ENCODE peak calls at places on chromosomes 4 and X, in five cellular contexts. K, H, X, O and Y are unnamed samples.
A peak's percentile ranks its signal among the peaks of the same experiment; 100 is the strongest.

GRCh38 chr4:180103794-180104193 is 2139.4 kb upstream of the TENM3 start:
- DNase-seq in K (no peak), H (no peak), X (no peak), O (no peak), Y (no peak)

GRCh38 chr4:7158991-7159390 is 33.3 kb upstream of the SORCS2 start:
- DNase-seq in K (no peak), H (no peak), X (no peak), O (no peak), Y (no peak)

GRCh38 chr4:68797618-68798017 is 18.2 kb upstream of the UGT2B10 start:
- DNase-seq in K (no peak), H (no peak), X (no peak), O (no peak), Y (no peak)

GRCh38 chr4:71338846-71339593 is at the start of gene SLC4A4:
- DNase-seq in K (no peak), H (no peak), X (peak; percentile 80), O (no peak), Y (no peak)

GRCh38 chr4:13980317-13980716 is 352.8 kb upstream of the BOD1L1 start:
- DNase-seq in K (no peak), H (no peak), X (peak; percentile 94), O (no peak), Y (no peak)

GRCh38 chr4:41718907-41719306 is 29.6 kb downstream of the PHOX2B start:
- DNase-seq in K (no peak), H (peak; percentile 20), X (peak; percentile 43), O (no peak), Y (no peak)

GRCh38 chr4:26525136-26525535 is 34.9 kb upstream of the CCKAR start:
- DNase-seq in K (no peak), H (peak; percentile 14), X (peak; percentile 68), O (no peak), Y (no peak)

GRCh38 chr4:186684889-186685309 is 38.8 kb downstream of the FAT1 start:
- DNase-seq in K (no peak), H (peak; percentile 83), X (no peak), O (no peak), Y (no peak)

GRCh38 chr4:177964061-177964460 is 521.8 kb upstream of the AGA start:
- DNase-seq in K (no peak), H (no peak), X (peak; percentile 7), O (no peak), Y (no peak)

GRCh38 chrX:40721489-40722106 is 13.7 kb downstream of the MED14 start:
- DNase-seq in K (no peak), H (peak; percentile 7), X (no peak), O (no peak), Y (no peak)

GRCh38 chr4:149999485-150000074 is 78.7 kb upstream of the DCLK2 start:
- DNase-seq in K (no peak), H (peak; percentile 65), X (peak; percentile 88), O (no peak), Y (no peak)

GRCh38 chrX:133776072-133776471 is 209.3 kb downstream of the GPC3 start:
- DNase-seq in K (no peak), H (peak; percentile 18), X (no peak), O (no peak), Y (peak; percentile 6)

GRCh38 chr4:3294401-3295241 is 1.8 kb downstream of the RGS12 start:
- DNase-seq in K (no peak), H (no peak), X (no peak), O (no peak), Y (no peak)

GRCh38 chr4:137949746-137950145 is 292.4 kb downstream of the SLC7A11 start:
- DNase-seq in K (no peak), H (no peak), X (peak; percentile 26), O (no peak), Y (no peak)

GRCh38 chr4:145351922-145352321 is 129.7 kb upstream of the SMAD1 start:
- DNase-seq in K (no peak), H (no peak), X (no peak), O (no peak), Y (no peak)

GRCh38 chrX:110391086-110391485 is 32.4 kb downstream of the RTL9 start:
- DNase-seq in K (no peak), H (no peak), X (no peak), O (no peak), Y (no peak)

GRCh38 chr4:150425161-150425560 is 156.8 kb upstream of the MAB21L2 start:
- DNase-seq in K (no peak), H (no peak), X (no peak), O (no peak), Y (no peak)

GRCh38 chr4:35300996-35301774 is 943.1 kb downstream of the ARAP2 start:
- DNase-seq in K (no peak), H (peak; percentile 90), X (no peak), O (no peak), Y (no peak)

GRCh38 chr4:83561381-83561780 is 25.5 kb downstream of the GPAT3 start:
- DNase-seq in K (no peak), H (no peak), X (peak; percentile 51), O (no peak), Y (peak; percentile 49)

GRCh38 chr4:72326692-72327632 is 242.1 kb downstream of the ADAMTS3 start:
- DNase-seq in K (no peak), H (peak; percentile 51), X (peak; percentile 68), O (no peak), Y (no peak)

GRCh38 chr4:56276547-56276946 is 110.7 kb downstream of the AASDH start:
- DNase-seq in K (no peak), H (no peak), X (peak; percentile 11), O (no peak), Y (no peak)

GRCh38 chrX:131650637-131651410 is 107.0 kb downstream of the OR13H1 start:
- DNase-seq in K (no peak), H (no peak), X (peak; percentile 9), O (no peak), Y (no peak)

GRCh38 chr4:188661502-188661901 is 522.3 kb downstream of the TRIML1 start:
- DNase-seq in K (no peak), H (no peak), X (peak; percentile 4), O (no peak), Y (no peak)

GRCh38 chr4:39636786-39637185 is 1.9 kb downstream of the SMIM14 start:
- DNase-seq in K (no peak), H (no peak), X (peak; percentile 53), O (peak; percentile 49), Y (no peak)

GRCh38 chr4:89610236-89610635 is 226.7 kb downstream of the SNCA start:
- DNase-seq in K (no peak), H (peak; percentile 26), X (no peak), O (no peak), Y (no peak)
- H3K4me3 ChIP-seq in K (no peak overlapping the region), H (no peak overlapping the region), X (no peak overlapping the region), O (no peak overlapping the region), Y (no peak overlapping the region)

GRCh38 chr4:106036334-106036733 is 141.1 kb downstream of the NPNT start:
- DNase-seq in K (no peak), H (no peak), X (no peak), O (no peak), Y (no peak)

GRCh38 chr4:106036848-106037247 is 141.6 kb downstream of the NPNT start:
- DNase-seq in K (no peak), H (no peak), X (no peak), O (no peak), Y (no peak)

GRCh38 chr4:106034205-106034604 is 138.9 kb downstream of the NPNT start:
- DNase-seq in K (no peak), H (no peak), X (peak; percentile 56), O (no peak), Y (no peak)

GRCh38 chr4:106034751-106035150 is 139.5 kb downstream of the NPNT start:
- DNase-seq in K (no peak), H (no peak), X (peak; percentile 3), O (no peak), Y (no peak)

DNA sequence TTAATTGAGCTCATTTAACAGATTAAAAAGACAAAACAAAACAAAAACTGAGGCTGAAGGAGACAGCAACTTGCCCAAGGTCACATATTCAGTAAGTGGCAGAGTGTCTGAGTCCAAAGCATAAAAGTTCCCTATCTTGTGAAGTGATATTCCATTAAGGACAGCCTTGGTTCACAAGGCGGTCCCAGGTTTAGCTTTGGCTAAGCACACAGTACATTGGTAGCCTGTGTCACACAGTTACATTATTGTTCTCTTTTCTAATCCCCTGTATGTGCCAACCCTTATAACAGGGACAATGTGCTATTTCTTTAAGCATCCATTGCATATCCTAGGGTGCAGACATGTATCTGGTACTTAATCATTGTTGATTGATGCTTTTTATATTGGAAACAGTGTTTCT is 139.9 kb downstream of the NPNT start:
- DNase-seq in K (no peak), H (no peak), X (no peak), O (no peak), Y (no peak)
- H3K4me1 ChIP-seq in K (peaks cover 10% of the 10 kb centered on the region), H (no peaks in the 10 kb centered on the region), X (peaks cover 18% of the 10 kb centered on the region), O (no peaks in the 10 kb centered on the region), Y (no peaks in the 10 kb centered on the region)

DNA sequence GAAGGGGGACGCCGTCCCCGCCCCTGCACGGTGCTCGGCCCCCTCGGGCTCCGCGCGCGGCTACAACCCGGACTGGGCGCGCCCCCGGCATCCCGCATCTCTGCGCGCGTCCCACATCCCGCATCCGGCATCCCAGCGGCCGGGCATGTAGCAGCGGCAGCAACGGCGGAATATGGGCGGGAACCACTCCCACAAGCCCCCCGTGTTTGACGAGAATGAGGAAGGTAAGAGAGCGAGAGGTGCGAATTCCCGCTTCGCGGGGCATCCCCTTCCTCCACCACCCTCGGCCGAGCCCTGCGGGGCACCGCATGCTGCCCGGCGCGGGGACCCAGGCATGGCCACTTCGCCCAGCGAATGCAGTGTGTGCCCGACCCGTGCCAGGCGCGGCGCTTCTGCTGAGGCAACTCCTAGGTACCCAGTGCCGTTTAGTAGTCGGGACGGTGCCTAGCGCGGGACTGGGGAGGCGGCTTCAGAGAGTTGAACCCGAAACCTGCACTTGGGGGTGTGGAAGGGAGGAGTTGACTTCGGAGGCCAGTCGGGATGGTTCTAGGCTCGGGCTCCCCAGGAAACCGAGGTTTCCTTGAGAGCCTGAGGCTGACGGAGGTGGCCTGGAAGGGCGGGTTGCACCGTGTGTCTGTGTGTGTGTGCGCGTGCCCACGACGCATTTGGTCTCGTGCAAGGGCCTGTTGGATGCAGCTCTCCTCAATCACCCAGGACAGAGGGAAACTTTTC is 578 bp downstream of the STK32B start:
- DNase-seq in K (no peak), H (peak; percentile 18), X (peak; percentile 53), O (no peak), Y (no peak)
- H3K4me3 ChIP-seq in K (peak overlapping the region; percentile 54), H (peak overlapping the region; percentile 22), X (peak overlapping the region; percentile 75), O (no peak overlapping the region), Y (peak overlapping the region; percentile 28)

GRCh38 chr4:120843840-120844527 is 78.5 kb downstream of the PRDM5 start:
- DNase-seq in K (no peak), H (peak; percentile 62), X (no peak), O (no peak), Y (no peak)

GRCh38 chr4:120842046-120842445 is 80.5 kb downstream of the PRDM5 start:
- DNase-seq in K (no peak), H (no peak), X (peak; percentile 54), O (no peak), Y (no peak)

GRCh38 chr4:120839974-120840751 is 82.4 kb downstream of the PRDM5 start:
- DNase-seq in K (no peak), H (no peak), X (no peak), O (no peak), Y (no peak)

GRCh38 chr4:120839624-120839973 is 82.9 kb downstream of the PRDM5 start:
- DNase-seq in K (no peak), H (no peak), X (no peak), O (no peak), Y (no peak)

GRCh38 chr4:120841580-120841979 is 80.9 kb downstream of the PRDM5 start:
- DNase-seq in K (no peak), H (no peak), X (peak; percentile 35), O (no peak), Y (no peak)
- H3K4me1 ChIP-seq in K (no peaks in the 10 kb centered on the region), H (no peaks in the 10 kb centered on the region), X (peaks cover 17% of the 10 kb centered on the region), O (no peaks in the 10 kb centered on the region), Y (no peaks in the 10 kb centered on the region)

GRCh38 chr4:152591361-152591760 is 55.5 kb upstream of the FBXW7 start:
- DNase-seq in K (peak; percentile 66), H (peak; percentile 90), X (peak; percentile 71), O (no peak), Y (peak; percentile 28)
- H3K4me3 ChIP-seq in K (peak overlapping the region; percentile 23), H (no peak overlapping the region), X (peak overlapping the region; percentile 25), O (no peak overlapping the region), Y (no peak overlapping the region)